ENCODE peak calls at places on chromosome 9, in six cellular contexts. R is MM.1S, V is HL-60, C is SJSA1, M is brain microvascular endothelial cell, Q is A673. S is an unnamed sample.

GRCh38 chr9:34992376-34992951 is 2.9 kb downstream of the DNAJB5 start:
- DNase-seq in R (no peak), C (peak; percentile 75), Q (peak; percentile 60), M (peak; percentile 82), V (no peak), S (peak; percentile 78)

GRCh38 chr9:129133067-129133466 is 21.9 kb downstream of the PTPA start:
- DNase-seq in V (no peak), Q (no peak), C (no peak), R (no peak), M (no peak), S (no peak)

GRCh38 chr9:73806876-73807275 is 655.2 kb downstream of the ANXA1 start:
- DNase-seq in M (no peak), V (no peak), Q (no peak), R (no peak), C (no peak), S (no peak)

GRCh38 chr9:114034663-114035062 is 43.4 kb downstream of the AMBP start:
- DNase-seq in M (no peak), R (no peak), C (peak; percentile 14), V (no peak), Q (no peak), S (no peak)

GRCh38 chr9:96884443-96884842 is 30.1 kb upstream of the ZNF782 start:
- DNase-seq in R (no peak), C (no peak), V (peak; percentile 13), M (peak; percentile 63), Q (no peak), S (peak; percentile 54)

GRCh38 chr9:1216532-1216931 is 166.4 kb downstream of the DMRT2 start:
- DNase-seq in Q (no peak), M (no peak), C (no peak), V (no peak), R (no peak), S (no peak)

GRCh38 chr9:75889577-75889976 is 896 bp upstream of the PCSK5 start:
- DNase-seq in C (no peak), V (no peak), M (no peak), Q (no peak), R (no peak), S (no peak)

GRCh38 chr9:79470957-79471356 is 100.8 kb upstream of the TLE4 start:
- DNase-seq in C (no peak), R (no peak), Q (peak; percentile 11), V (no peak), M (no peak), S (no peak)

GRCh38 chr9:1200847-1201251 is 150.7 kb downstream of the DMRT2 start:
- DNase-seq in Q (no peak), M (no peak), R (no peak), V (no peak), C (no peak), S (no peak)

GRCh38 chr9:96875460-96876142 is 21.3 kb upstream of the ZNF782 start:
- DNase-seq in Q (peak; percentile 94), V (peak; percentile 33), R (peak; percentile 89), M (peak; percentile 74), C (no peak), S (peak; percentile 92)

GRCh38 chr9:114614373-114614772 is 3.3 kb downstream of the TMEM268 start:
- DNase-seq in C (no peak), V (no peak), M (no peak), Q (no peak), R (no peak), S (no peak)

GRCh38 chr9:76687861-76688374 is 76.3 kb upstream of the PCA3 start:
- DNase-seq in M (peak; percentile 83), R (no peak), Q (no peak), C (peak; percentile 54), V (peak; percentile 28), S (peak; percentile 30)

GRCh38 chr9:36187414-36187813 is 3.3 kb upstream of the CLTA start:
- DNase-seq in V (no peak), C (no peak), R (peak; percentile 31), M (peak; percentile 73), Q (no peak), S (no peak)

GRCh38 chr9:119078015-119078414 is 291.2 kb downstream of the BRINP1 start:
- DNase-seq in R (no peak), C (no peak), Q (no peak), M (no peak), V (no peak), S (no peak)

GRCh38 chr9:88400021-88400420 is 11.8 kb downstream of the SPIN1 start:
- DNase-seq in V (no peak), Q (no peak), R (no peak), M (peak; percentile 72), C (peak; percentile 51), S (peak; percentile 53)

GRCh38 chr9:92266486-92266885 is 27.0 kb downstream of the IARS1 start:
- DNase-seq in R (no peak), C (peak; percentile 48), V (no peak), Q (no peak), M (no peak), S (no peak)

GRCh38 chr9:103397868-103398600 is 402.9 kb downstream of the CYLC2 start:
- DNase-seq in M (peak; percentile 76), V (peak; percentile 4), Q (peak; percentile 19), R (peak; percentile 85), C (no peak), S (peak; percentile 82)

GRCh38 chr9:15127831-15128230 is 179.2 kb downstream of the TTC39B start:
- DNase-seq in C (no peak), R (no peak), V (no peak), M (no peak), Q (no peak), S (no peak)
- H3K27ac ChIP-seq in C (no peak overlapping the region), R (no peak overlapping the region), V (no peak overlapping the region), M (no peak overlapping the region), Q (no peak overlapping the region), S (no peak overlapping the region)

DNA sequence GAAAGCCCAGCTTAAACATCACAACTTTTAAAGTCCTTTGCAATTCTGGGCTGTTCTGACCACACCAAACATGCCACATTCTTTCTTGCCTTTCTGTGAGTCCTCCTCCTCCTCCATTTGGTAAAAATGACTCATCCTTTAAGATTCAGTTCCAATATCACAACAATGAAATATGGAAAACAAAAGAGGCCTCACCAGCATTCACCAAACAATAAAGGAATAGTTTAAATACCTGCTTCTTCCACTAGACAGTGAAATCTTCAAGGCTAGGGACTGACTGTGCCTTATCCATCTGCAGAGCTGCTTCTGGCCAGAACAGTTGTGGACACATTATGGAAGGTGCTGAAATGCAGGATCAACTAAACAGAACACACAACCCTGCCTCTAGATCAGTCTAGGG is 36.0 kb downstream of the NR6A1 start:
- DNase-seq in V (no peak), C (peak; percentile 47), M (no peak), Q (no peak), R (no peak), S (no peak)
- H3K27ac ChIP-seq in V (no peak overlapping the region), C (peak overlapping the region; percentile 54), M (no peak overlapping the region), Q (no peak overlapping the region), R (no peak overlapping the region), S (no peak overlapping the region)

DNA sequence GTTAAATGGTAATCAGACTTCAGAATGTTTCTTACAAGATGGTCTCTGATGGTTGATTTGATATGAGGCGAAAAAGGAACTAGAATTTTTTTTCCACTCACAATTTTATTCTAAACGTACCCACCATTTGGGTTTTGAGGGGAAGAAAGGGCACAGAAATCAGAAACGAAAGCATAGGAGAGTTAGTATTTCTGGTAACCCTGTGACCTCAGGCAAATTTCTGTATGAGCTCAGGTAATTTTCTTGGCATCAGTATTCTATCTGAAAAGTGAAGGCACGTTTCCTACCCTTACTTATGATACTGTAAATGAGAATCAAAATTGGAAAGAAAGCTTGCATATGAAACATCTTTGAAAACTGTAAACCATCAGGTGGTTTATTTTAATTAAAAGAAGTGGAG is 26.5 kb downstream of the TMEFF1 start:
- DNase-seq in V (no peak), Q (no peak), R (peak; percentile 22), C (no peak), M (no peak), S (no peak)
- H3K27ac ChIP-seq in V (no peak overlapping the region), Q (no peak overlapping the region), R (no peak overlapping the region), C (no peak overlapping the region), M (no peak overlapping the region), S (no peak overlapping the region)

GRCh38 chr9:3446313-3446712 is 79.5 kb downstream of the RFX3 start:
- DNase-seq in V (no peak), R (no peak), M (no peak), Q (no peak), C (no peak), S (no peak)
- H3K27ac ChIP-seq in V (no peak overlapping the region), R (no peak overlapping the region), M (no peak overlapping the region), Q (no peak overlapping the region), C (no peak overlapping the region), S (no peak overlapping the region)

DNA sequence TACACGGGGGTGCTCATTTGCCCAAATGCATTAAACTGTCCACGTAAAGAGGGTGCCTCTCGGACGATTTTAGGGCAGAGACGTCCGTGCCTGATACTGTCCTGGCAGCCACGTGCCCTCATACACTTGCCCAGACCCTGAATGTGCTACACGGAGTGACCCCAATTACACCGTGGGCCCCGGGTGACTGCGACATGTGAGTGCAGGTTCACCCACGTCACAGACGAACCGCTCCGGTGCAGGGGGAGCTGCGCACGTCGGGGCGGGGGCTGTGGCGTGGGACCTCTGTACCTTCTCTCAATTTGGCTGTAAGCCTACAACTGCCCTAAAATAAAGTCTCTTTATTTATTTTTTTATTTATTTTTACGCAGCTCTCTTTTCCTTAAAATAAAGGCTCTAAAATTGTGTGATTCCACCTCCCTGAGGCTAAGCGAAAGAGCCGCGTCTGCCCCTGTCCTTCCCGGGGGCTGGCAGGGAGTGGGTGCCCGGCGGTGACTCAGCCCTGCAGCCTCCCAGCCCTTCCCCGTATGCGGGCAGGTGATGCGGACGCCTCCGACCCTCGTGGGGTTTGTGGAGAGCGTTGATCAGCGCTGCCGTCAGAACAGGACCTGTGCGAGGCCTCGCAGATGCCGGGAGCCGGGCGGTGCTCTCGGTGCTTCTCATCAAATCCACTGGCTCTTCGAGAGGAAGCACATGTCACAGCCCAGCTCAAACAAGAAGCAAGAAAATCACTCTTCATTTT is 9.2 kb upstream of the EGFL7 start:
- DNase-seq in V (no peak), Q (no peak), R (no peak), C (no peak), M (no peak), S (no peak)
- H3K27ac ChIP-seq in V (no peak overlapping the region), Q (no peak overlapping the region), R (no peak overlapping the region), C (no peak overlapping the region), M (no peak overlapping the region), S (no peak overlapping the region)

DNA sequence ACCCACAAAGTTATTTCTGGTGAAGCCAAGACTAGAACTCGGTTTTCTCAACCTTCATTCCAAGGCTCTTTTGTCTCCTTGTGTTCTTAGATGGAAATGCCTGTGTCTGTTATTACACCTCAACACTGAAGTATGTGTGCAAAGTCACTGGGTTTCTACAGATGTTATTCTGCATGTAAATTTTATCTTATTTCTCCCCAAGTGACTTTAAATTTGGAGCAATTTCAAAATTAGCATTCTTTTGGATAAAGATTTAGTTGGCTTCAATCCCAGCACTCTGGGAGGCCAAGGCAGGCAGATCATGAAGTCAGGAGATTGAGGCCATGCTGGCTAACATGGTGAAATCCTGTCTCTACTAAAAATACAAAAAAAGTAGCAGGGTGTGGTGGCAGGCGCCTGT is 104.4 kb upstream of the GNA14 start:
- DNase-seq in C (no peak), R (no peak), M (peak; percentile 84), Q (peak; percentile 57), V (no peak), S (no peak)
- H3K27ac ChIP-seq in C (peak overlapping the region; percentile 40), R (no peak overlapping the region), M (peak overlapping the region; percentile 51), Q (peak overlapping the region; percentile 86), V (peak overlapping the region; percentile 36), S (peak overlapping the region; percentile 60)

S was measured in hepatocyte.